ENCODE peak calls at places on chromosomes 4 and X, in six cellular contexts. E is heart right ventricle, U is non-pigmented ciliary epithelial cell, Q is T1000, P is GF-D8, T is fibroblast of the aortic adventitia. K is an unnamed sample.

GRCh38 chrX:40158036-40158706 is 60.4 kb upstream of the BCOR start:
- DNase-seq in E (no peak), U (no peak), Q (no peak), P (no peak), T (no peak), K (no peak)

GRCh38 chrX:150449313-150449712 is 86.2 kb downstream of the MAMLD1 start:
- DNase-seq in E (no peak), U (no peak), Q (no peak), P (no peak), T (no peak), K (no peak)

GRCh38 chrX:73977542-73978169 is 326.3 kb upstream of the ZCCHC13 start:
- DNase-seq in E (no peak), U (no peak), Q (no peak), P (no peak), T (no peak), K (no peak)

GRCh38 chr4:82223715-82224114 is 150.1 kb downstream of the HNRNPD start:
- DNase-seq in E (peak; percentile 8), U (no peak), Q (no peak), P (peak; percentile 66), T (no peak), K (no peak)

GRCh38 chr4:184991860-184992259 is 26.4 kb upstream of the HELT start:
- DNase-seq in E (no peak), U (no peak), Q (no peak), P (no peak), T (no peak), K (no peak)

GRCh38 chr4:84767163-84767562 is 184.2 kb downstream of the CDS1 start:
- DNase-seq in E (no peak), U (no peak), Q (no peak), P (no peak), T (no peak), K (no peak)

GRCh38 chr4:2785613-2786012 is 7.3 kb upstream of the SH3BP2 start:
- DNase-seq in E (no peak), U (no peak), Q (no peak), P (no peak), T (no peak), K (no peak)

GRCh38 chr4:84821064-84821463 is 145.4 kb downstream of the WDFY3 start:
- DNase-seq in E (no peak), U (no peak), Q (no peak), P (no peak), T (no peak), K (no peak)

GRCh38 chrX:17774053-17774452 is 36.8 kb downstream of the SCML1 start:
- DNase-seq in E (no peak), U (no peak), Q (no peak), P (no peak), T (no peak), K (no peak)

GRCh38 chr4:909131-909571 is 23.0 kb downstream of the GAK start:
- DNase-seq in E (no peak), U (no peak), Q (no peak), P (no peak), T (no peak), K (no peak)

GRCh38 chrX:72498782-72499181 is 73.9 kb downstream of the HDAC8 start:
- DNase-seq in E (no peak), U (no peak), Q (no peak), P (no peak), T (no peak), K (no peak)

GRCh38 chr4:56261027-56261426 is 126.3 kb downstream of the AASDH start:
- DNase-seq in E (no peak), U (no peak), Q (no peak), P (no peak), T (no peak), K (no peak)

GRCh38 chr4:119039779-119040178 is 95.9 kb upstream of the MYOZ2 start:
- DNase-seq in E (no peak), U (no peak), Q (no peak), P (no peak), T (no peak), K (no peak)

GRCh38 chrX:22950278-22951266 is 49.2 kb upstream of the DDX53 start:
- DNase-seq in E (no peak), U (peak; percentile 77), Q (peak; percentile 6), P (no peak), T (peak; percentile 91), K (no peak)

GRCh38 chr4:163495900-163496299 is 1.4 kb downstream of the TMA16 start:
- DNase-seq in E (no peak), U (no peak), Q (no peak), P (no peak), T (no peak), K (no peak)

GRCh38 chr4:100081511-100081910 is 108.8 kb downstream of the DDIT4L start:
- DNase-seq in E (no peak), U (no peak), Q (no peak), P (no peak), T (no peak), K (no peak)

GRCh38 chrX:80306007-80306406 is 114.2 kb upstream of the TENT5D start:
- DNase-seq in E (no peak), U (no peak), Q (no peak), P (no peak), T (no peak), K (no peak)

GRCh38 chr4:88751258-88752075 is 53.8 kb upstream of the NAP1L5 start:
- DNase-seq in E (no peak), U (no peak), Q (no peak), P (no peak), T (no peak), K (no peak)

GRCh38 chrX:103941201-103941975 is 21.0 kb upstream of the TMSB15B start:
- DNase-seq in E (no peak), U (no peak), Q (no peak), P (no peak), T (peak; percentile 68), K (no peak)

GRCh38 chr4:179124957-179125356 is 1682.7 kb upstream of the AGA start:
- DNase-seq in E (no peak), U (no peak), Q (no peak), P (no peak), T (no peak), K (no peak)

GRCh38 chrX:150213481-150214030 is 149.6 kb upstream of the MAMLD1 start:
- DNase-seq in E (no peak), U (no peak), Q (no peak), P (no peak), T (no peak), K (no peak)

GRCh38 chr4:174714393-174715211 is 114.4 kb downstream of the GLRA3 start:
- DNase-seq in E (no peak), U (peak; percentile 27), Q (no peak), P (no peak), T (peak; percentile 63), K (peak; percentile 17)

GRCh38 chr4:21780158-21780557 is 168.4 kb downstream of the KCNIP4 start:
- DNase-seq in E (no peak), U (no peak), Q (no peak), P (no peak), T (no peak), K (no peak)

GRCh38 chr4:144518181-144518895 is 127.6 kb upstream of the HHIP start:
- DNase-seq in E (no peak), U (no peak), Q (no peak), P (no peak), T (peak; percentile 44), K (no peak)

GRCh38 chrX:53686151-53686885 is at the start of gene HUWE1:
- DNase-seq in E (peak; percentile 78), U (no peak), Q (peak; percentile 67), P (peak; percentile 11), T (peak; percentile 61), K (peak; percentile 58)

GRCh38 chr4:20347526-20347925 is 95.8 kb downstream of the SLIT2 start:
- DNase-seq in E (no peak), U (no peak), Q (no peak), P (no peak), T (peak; percentile 22), K (no peak)

GRCh38 chr4:70556856-70557255 is 35.2 kb upstream of the AMBN start:
- DNase-seq in E (no peak), U (peak; percentile 40), Q (no peak), P (no peak), T (peak; percentile 49), K (no peak)

GRCh38 chrX:11336201-11336600 is 43.0 kb downstream of the AMELX start:
- DNase-seq in E (no peak), U (no peak), Q (no peak), P (no peak), T (no peak), K (no peak)

GRCh38 chrX:13180807-13181206 is 136.4 kb upstream of the FAM9C start:
- DNase-seq in E (no peak), U (no peak), Q (no peak), P (no peak), T (peak; percentile 60), K (no peak)